ENCODE peak calls at places on chromosomes 4 and X, in six cellular contexts. D is body of pancreas, H is tibial artery, V is foreskin fibroblast, U is cerebellum, X is AG10803. Q is an unnamed sample.

GRCh38 chr4:87117730-87118075 is 102.7 kb downstream of the KLHL8 start:
- DNase-seq in D (no peak), H (no peak), V (no peak), U (no peak), X (no peak), Q (no peak)

GRCh38 chr4:114691865-114692264 is 93.3 kb downstream of the UGT8 start:
- DNase-seq in D (no peak), H (no peak), V (no peak), U (no peak), X (no peak), Q (no peak)

GRCh38 chrX:154508346-154508745 is 7.7 kb downstream of the FAM3A start:
- DNase-seq in D (no peak), H (no peak), V (no peak), U (no peak), X (no peak), Q (no peak)

GRCh38 chrX:83022020-83022419 is 486.1 kb upstream of the POU3F4 start:
- DNase-seq in D (no peak), H (no peak), V (no peak), U (no peak), X (no peak), Q (no peak)

GRCh38 chrX:25531096-25531495 is 515.3 kb upstream of the ARX start:
- DNase-seq in D (no peak), H (peak), V (peak), U (no peak), X (no peak), Q (peak)

GRCh38 chr4:8211229-8211628 is 12.1 kb downstream of the SH3TC1 start:
- DNase-seq in D (no peak), H (no peak), V (no peak), U (no peak), X (no peak), Q (no peak)

GRCh38 chr4:14566518-14566917 is 435.8 kb upstream of the CPEB2 start:
- DNase-seq in D (no peak), H (no peak), V (no peak), U (no peak), X (no peak), Q (peak)

GRCh38 chr4:138555584-138555983 is 313.4 kb upstream of the SLC7A11 start:
- DNase-seq in D (peak), H (no peak), V (no peak), U (no peak), X (no peak), Q (no peak)

GRCh38 chr4:142413516-142413915 is 432.6 kb downstream of the INPP4B start:
- DNase-seq in D (no peak), H (no peak), V (no peak), U (no peak), X (peak), Q (no peak)